ENCODE peak calls at places on chromosomes 5 and 9, in four cellular contexts. Z is globus pallidus; I is stimulated activated CD8-positive, alpha-beta memory T cell treated with anti-CD3 and anti-CD28 coated beads, Interleukin-2, amount 100 ng/mL, for 48 hours; G is fibroblast of the aortic adventitia. M is an unnamed sample.
A peak's percentile ranks its signal among the peaks of the same experiment; 100 is the strongest.

GRCh38 chr9:35406183-35406959 is 83.5 kb upstream of the RUSC2 start:
- DNase-seq in Z (no peak), I (peak; percentile 17), G (no peak), M (no peak)

GRCh38 chr9:27393054-27393846 is 96.3 kb upstream of the EQTN start:
- DNase-seq in Z (no peak), I (no peak), G (no peak), M (no peak)

GRCh38 chr5:61277190-61277589 is 54.9 kb upstream of the ZSWIM6 start:
- DNase-seq in Z (peak; percentile 42), I (no peak), G (peak; percentile 72), M (no peak)

GRCh38 chr5:151150484-151151262 is 6.9 kb downstream of the ANXA6 start:
- DNase-seq in Z (no peak), I (peak; percentile 49), G (peak; percentile 52), M (no peak)

GRCh38 chr5:124895236-124895635 is 148.8 kb upstream of the ZNF608 start:
- DNase-seq in Z (no peak), I (no peak), G (no peak), M (no peak)

GRCh38 chr5:10351199-10351881 is 2.2 kb upstream of the MARCHF6 start:
- DNase-seq in Z (no peak), I (no peak), G (peak; percentile 64), M (peak; percentile 39)

GRCh38 chr5:142016576-142016975 is 3.7 kb upstream of the GNPDA1 start:
- DNase-seq in Z (no peak), I (no peak), G (no peak), M (no peak)

GRCh38 chr9:107141967-107142366 is 141.1 kb upstream of the RAD23B start:
- DNase-seq in Z (no peak), I (no peak), G (peak; percentile 12), M (no peak)

GRCh38 chr9:21684831-21685362 is 117.5 kb upstream of the MTAP start:
- DNase-seq in Z (no peak), I (no peak), G (peak; percentile 82), M (no peak)

GRCh38 chr9:130662099-130662926 is 2.1 kb upstream of the PRDM12 start:
- DNase-seq in Z (no peak), I (no peak), G (no peak), M (no peak)

GRCh38 chr5:86565197-86565789 is 52.4 kb upstream of the COX7C start:
- DNase-seq in Z (no peak), I (no peak), G (no peak), M (no peak)

GRCh38 chr5:176739461-176740051 is 70.8 kb upstream of the UNC5A start:
- DNase-seq in Z (no peak), I (no peak), G (no peak), M (no peak)

GRCh38 chr5:95543017-95543705 is 11.6 kb downstream of the SKIC3 start:
- DNase-seq in Z (no peak), I (no peak), G (peak; percentile 33), M (no peak)

GRCh38 chr5:95352686-95353085 is 38.5 kb upstream of the FAM81B start:
- DNase-seq in Z (no peak), I (no peak), G (no peak), M (no peak)

GRCh38 chr5:11564716-11565115 is 339.5 kb downstream of the CTNND2 start:
- DNase-seq in Z (peak; percentile 95), I (no peak), G (no peak), M (no peak)

GRCh38 chr5:79800979-79801827 is 111.6 kb downstream of the CMYA5 start:
- DNase-seq in Z (no peak), I (no peak), G (peak; percentile 26), M (no peak)

GRCh38 chr5:11863920-11864319 is 40.3 kb downstream of the CTNND2 start:
- DNase-seq in Z (no peak), I (no peak), G (no peak), M (no peak)

GRCh38 chr5:179297486-179298180 is 47.6 kb downstream of the ADAMTS2 start:
- DNase-seq in Z (no peak), I (no peak), G (no peak), M (no peak)

GRCh38 chr5:144281784-144282183 is 111.1 kb downstream of the KCTD16 start:
- DNase-seq in Z (no peak), I (no peak), G (peak; percentile 49), M (no peak)

GRCh38 chr5:178227138-178227659 is 5.4 kb downstream of the PHYKPL start:
- DNase-seq in Z (no peak), I (no peak), G (no peak), M (no peak)

GRCh38 chr9:35287986-35288515 is 126.2 kb downstream of the UNC13B start:
- DNase-seq in Z (no peak), I (no peak), G (peak; percentile 14), M (no peak)

GRCh38 chr9:91758491-91758981 is 191.5 kb downstream of the ROR2 start:
- DNase-seq in Z (no peak), I (peak; percentile 21), G (peak; percentile 56), M (peak; percentile 60)

GRCh38 chr5:52791366-52791765 is 3.6 kb downstream of the ITGA1 start:
- DNase-seq in Z (no peak), I (no peak), G (no peak), M (no peak)

GRCh38 chr9:115146581-115147021 is 28.6 kb upstream of the TNC start:
- DNase-seq in Z (no peak), I (no peak), G (peak; percentile 93), M (peak; percentile 77)

GRCh38 chr5:144276034-144276822 is 105.6 kb downstream of the KCTD16 start:
- DNase-seq in Z (no peak), I (no peak), G (peak; percentile 77), M (no peak)

GRCh38 chr9:134366223-134367031 is 40.2 kb downstream of the RXRA start:
- DNase-seq in Z (peak; percentile 88), I (no peak), G (peak; percentile 93), M (peak; percentile 97)

GRCh38 chr9:83649080-83649479 is 26.1 kb downstream of the IDNK start:
- DNase-seq in Z (peak; percentile 31), I (peak; percentile 43), G (peak; percentile 48), M (peak; percentile 76)

GRCh38 chr9:14245901-14246525 is 67.9 kb downstream of the NFIB start:
- DNase-seq in Z (no peak), I (no peak), G (peak; percentile 81), M (no peak)

GRCh38 chr5:117680421-117680820 is 1105.8 kb upstream of the SEMA6A start:
- DNase-seq in Z (no peak), I (no peak), G (no peak), M (no peak)

GRCh38 chr9:133558191-133559126 is 24.0 kb downstream of the ADAMTSL2 start:
- DNase-seq in Z (peak; percentile 59), I (no peak), G (peak; percentile 77), M (peak; percentile 97)

GRCh38 chr5:136192015-136192525 is 892 bp downstream of the SMIM32 start:
- DNase-seq in Z (no peak), I (no peak), G (no peak), M (no peak)